ENCODE peak calls at places on chromosomes 7 and 10, in seven cellular contexts. One of them, this sample, is unnamed.

GRCh38 chr7:22255342-22255741 is 101.6 kb downstream of the RAPGEF5 start:
- DNase-seq in NCI-H2171 treated with DMSO at 0.1 percent for 48 hours: no peak
- DNase-seq in Right ventricle myocardium superior: no peak
- DNase-seq in activated CD4-positive, alpha-beta T cell treated with anti-CD3 and anti-CD28 coated beads, Interleukin-2, amount 50 U/mL, for 1 hour: no peak
- DNase-seq in astrocyte of the spinal cord: no peak
- DNase-seq in GM23248: no peak
- DNase-seq in activated T-cell treated with anti-CD3 and anti-CD28 coated beads for 4 hours: no peak
- DNase-seq in this sample: no peak

GRCh38 chr10:132514841-132515521 is 22.6 kb upstream of the INPP5A start:
- DNase-seq in NCI-H2171 treated with DMSO at 0.1 percent for 48 hours: no peak
- DNase-seq in Right ventricle myocardium superior: peak; percentile 37
- DNase-seq in activated CD4-positive, alpha-beta T cell treated with anti-CD3 and anti-CD28 coated beads, Interleukin-2, amount 50 U/mL, for 1 hour: no peak
- DNase-seq in astrocyte of the spinal cord: no peak
- DNase-seq in GM23248: no peak
- DNase-seq in activated T-cell treated with anti-CD3 and anti-CD28 coated beads for 4 hours: no peak
- DNase-seq in this sample: no peak

GRCh38 chr10:99993994-99994689 is 15.6 kb downstream of the DNMBP start:
- DNase-seq in NCI-H2171 treated with DMSO at 0.1 percent for 48 hours: peak; percentile 28
- DNase-seq in Right ventricle myocardium superior: peak; percentile 68
- DNase-seq in activated CD4-positive, alpha-beta T cell treated with anti-CD3 and anti-CD28 coated beads, Interleukin-2, amount 50 U/mL, for 1 hour: peak; percentile 20
- DNase-seq in astrocyte of the spinal cord: peak; percentile 93
- DNase-seq in GM23248: peak; percentile 85
- DNase-seq in activated T-cell treated with anti-CD3 and anti-CD28 coated beads for 4 hours: peak; percentile 19
- DNase-seq in this sample: peak; percentile 31

GRCh38 chr10:131943021-131943814 is 38.5 kb downstream of the BNIP3 start:
- DNase-seq in NCI-H2171 treated with DMSO at 0.1 percent for 48 hours: no peak
- DNase-seq in Right ventricle myocardium superior: no peak
- DNase-seq in activated CD4-positive, alpha-beta T cell treated with anti-CD3 and anti-CD28 coated beads, Interleukin-2, amount 50 U/mL, for 1 hour: peak; percentile 23
- DNase-seq in astrocyte of the spinal cord: no peak
- DNase-seq in GM23248: peak; percentile 56
- DNase-seq in activated T-cell treated with anti-CD3 and anti-CD28 coated beads for 4 hours: no peak
- DNase-seq in this sample: peak; percentile 5

GRCh38 chr7:5479133-5479745 is 55.6 kb upstream of the TNRC18 start:
- DNase-seq in NCI-H2171 treated with DMSO at 0.1 percent for 48 hours: peak; percentile 88
- DNase-seq in Right ventricle myocardium superior: no peak
- DNase-seq in activated CD4-positive, alpha-beta T cell treated with anti-CD3 and anti-CD28 coated beads, Interleukin-2, amount 50 U/mL, for 1 hour: no peak
- DNase-seq in astrocyte of the spinal cord: peak; percentile 16
- DNase-seq in GM23248: no peak
- DNase-seq in activated T-cell treated with anti-CD3 and anti-CD28 coated beads for 4 hours: no peak
- DNase-seq in this sample: no peak

GRCh38 chr7:50956522-50957155 is 173.9 kb upstream of the GRB10 start:
- DNase-seq in NCI-H2171 treated with DMSO at 0.1 percent for 48 hours: no peak
- DNase-seq in Right ventricle myocardium superior: no peak
- DNase-seq in activated CD4-positive, alpha-beta T cell treated with anti-CD3 and anti-CD28 coated beads, Interleukin-2, amount 50 U/mL, for 1 hour: no peak
- DNase-seq in astrocyte of the spinal cord: no peak
- DNase-seq in GM23248: no peak
- DNase-seq in activated T-cell treated with anti-CD3 and anti-CD28 coated beads for 4 hours: no peak
- DNase-seq in this sample: no peak

GRCh38 chr7:136807598-136807997 is 60.9 kb upstream of the CHRM2 start:
- DNase-seq in NCI-H2171 treated with DMSO at 0.1 percent for 48 hours: no peak
- DNase-seq in Right ventricle myocardium superior: no peak
- DNase-seq in activated CD4-positive, alpha-beta T cell treated with anti-CD3 and anti-CD28 coated beads, Interleukin-2, amount 50 U/mL, for 1 hour: no peak
- DNase-seq in astrocyte of the spinal cord: no peak
- DNase-seq in GM23248: no peak
- DNase-seq in activated T-cell treated with anti-CD3 and anti-CD28 coated beads for 4 hours: no peak
- DNase-seq in this sample: no peak

GRCh38 chr7:156107957-156108356 is 295.7 kb upstream of the SHH start:
- DNase-seq in NCI-H2171 treated with DMSO at 0.1 percent for 48 hours: no peak
- DNase-seq in Right ventricle myocardium superior: no peak
- DNase-seq in activated CD4-positive, alpha-beta T cell treated with anti-CD3 and anti-CD28 coated beads, Interleukin-2, amount 50 U/mL, for 1 hour: no peak
- DNase-seq in astrocyte of the spinal cord: no peak
- DNase-seq in GM23248: no peak
- DNase-seq in activated T-cell treated with anti-CD3 and anti-CD28 coated beads for 4 hours: no peak
- DNase-seq in this sample: no peak

GRCh38 chr10:125795111-125795510 is 19.5 kb upstream of the MMP21 start:
- DNase-seq in NCI-H2171 treated with DMSO at 0.1 percent for 48 hours: no peak
- DNase-seq in Right ventricle myocardium superior: no peak
- DNase-seq in activated CD4-positive, alpha-beta T cell treated with anti-CD3 and anti-CD28 coated beads, Interleukin-2, amount 50 U/mL, for 1 hour: no peak
- DNase-seq in astrocyte of the spinal cord: no peak
- DNase-seq in GM23248: no peak
- DNase-seq in activated T-cell treated with anti-CD3 and anti-CD28 coated beads for 4 hours: no peak
- DNase-seq in this sample: no peak

GRCh38 chr10:77036993-77037734 is 600.4 kb downstream of the KCNMA1 start:
- DNase-seq in NCI-H2171 treated with DMSO at 0.1 percent for 48 hours: peak; percentile 47
- DNase-seq in Right ventricle myocardium superior: no peak
- DNase-seq in activated CD4-positive, alpha-beta T cell treated with anti-CD3 and anti-CD28 coated beads, Interleukin-2, amount 50 U/mL, for 1 hour: no peak
- DNase-seq in astrocyte of the spinal cord: peak; percentile 15
- DNase-seq in GM23248: peak; percentile 15
- DNase-seq in activated T-cell treated with anti-CD3 and anti-CD28 coated beads for 4 hours: no peak
- DNase-seq in this sample: no peak

GRCh38 chr10:107163086-107163880 is 1.2 kb downstream of the SORCS1 start:
- DNase-seq in NCI-H2171 treated with DMSO at 0.1 percent for 48 hours: no peak
- DNase-seq in Right ventricle myocardium superior: no peak
- DNase-seq in activated CD4-positive, alpha-beta T cell treated with anti-CD3 and anti-CD28 coated beads, Interleukin-2, amount 50 U/mL, for 1 hour: no peak
- DNase-seq in astrocyte of the spinal cord: no peak
- DNase-seq in GM23248: peak; percentile 7
- DNase-seq in activated T-cell treated with anti-CD3 and anti-CD28 coated beads for 4 hours: no peak
- DNase-seq in this sample: no peak

GRCh38 chr7:30166155-30166840 is 31.5 kb downstream of the MTURN start:
- DNase-seq in NCI-H2171 treated with DMSO at 0.1 percent for 48 hours: no peak
- DNase-seq in Right ventricle myocardium superior: no peak
- DNase-seq in activated CD4-positive, alpha-beta T cell treated with anti-CD3 and anti-CD28 coated beads, Interleukin-2, amount 50 U/mL, for 1 hour: no peak
- DNase-seq in astrocyte of the spinal cord: no peak
- DNase-seq in GM23248: peak; percentile 32
- DNase-seq in activated T-cell treated with anti-CD3 and anti-CD28 coated beads for 4 hours: no peak
- DNase-seq in this sample: no peak

GRCh38 chr10:62861507-62861906 is 45.3 kb upstream of the EGR2 start:
- DNase-seq in NCI-H2171 treated with DMSO at 0.1 percent for 48 hours: no peak
- DNase-seq in Right ventricle myocardium superior: no peak
- DNase-seq in activated CD4-positive, alpha-beta T cell treated with anti-CD3 and anti-CD28 coated beads, Interleukin-2, amount 50 U/mL, for 1 hour: no peak
- DNase-seq in astrocyte of the spinal cord: no peak
- DNase-seq in GM23248: peak; percentile 56
- DNase-seq in activated T-cell treated with anti-CD3 and anti-CD28 coated beads for 4 hours: no peak
- DNase-seq in this sample: no peak

GRCh38 chr10:71473671-71474599 is 77.2 kb downstream of the CDH23 start:
- DNase-seq in NCI-H2171 treated with DMSO at 0.1 percent for 48 hours: no peak
- DNase-seq in Right ventricle myocardium superior: peak; percentile 75
- DNase-seq in activated CD4-positive, alpha-beta T cell treated with anti-CD3 and anti-CD28 coated beads, Interleukin-2, amount 50 U/mL, for 1 hour: no peak
- DNase-seq in astrocyte of the spinal cord: no peak
- DNase-seq in GM23248: no peak
- DNase-seq in activated T-cell treated with anti-CD3 and anti-CD28 coated beads for 4 hours: no peak
- DNase-seq in this sample: no peak

This sample was measured in CD4-positive, alpha-beta memory T cell.